ENCODE peak calls at places on chromosomes 3 and 15, in five cellular contexts. Q is fibroblast of mammary gland, P is NB4, D is Caco-2, L is ACHN. H is an unnamed sample.

GRCh38 chr3:12303532-12303931 is 14.7 kb downstream of the PPARG start:
- DNase-seq in P (peak), Q (peak), L (peak), D (no peak), H (peak)

GRCh38 chr3:96576935-96577334 is 237.5 kb upstream of the EPHA6 start:
- DNase-seq in P (no peak), L (no peak), D (no peak), Q (no peak), H (no peak)

GRCh38 chr3:190371152-190371551 is 16.8 kb upstream of the CLDN16 start:
- DNase-seq in D (no peak), Q (no peak), P (no peak), L (no peak), H (peak)

GRCh38 chr15:38650384-38650783 is 85.8 kb upstream of the RASGRP1 start:
- DNase-seq in D (no peak), Q (no peak), P (no peak), L (no peak), H (no peak)

GRCh38 chr3:158794936-158795518 is 6.8 kb upstream of the MFSD1 start:
- DNase-seq in P (peak), D (no peak), Q (peak), L (peak), H (peak)

GRCh38 chr3:134056464-134056891 is 26.8 kb upstream of the SLCO2A1 start:
- DNase-seq in Q (no peak), D (peak), P (no peak), L (no peak), H (no peak)

GRCh38 chr15:82081904-82082810 is 36.3 kb upstream of the MEX3B start:
- DNase-seq in D (no peak), P (peak), Q (peak), L (peak), H (peak)

GRCh38 chr15:67149068-67149841 is 83.9 kb downstream of the SMAD3 start:
- DNase-seq in Q (no peak), P (no peak), L (no peak), D (no peak), H (no peak)

GRCh38 chr3:192082733-192083660 is 622.0 kb downstream of the PYDC2 start:
- DNase-seq in D (no peak), Q (no peak), L (no peak), P (no peak), H (peak)